ENCODE peak calls at places on chromosomes 7 and 10, in four cellular contexts. F is kidney epithelial cell, L is tibial artery, J is body of pancreas. Y is an unnamed sample.

GRCh38 chr10:61286695-61287094 is 166.5 kb downstream of the TMEM26 start:
- DNase-seq in F (no peak), L (no peak), J (no peak), Y (no peak)

GRCh38 chr10:9786576-9786975 is 1231.1 kb upstream of the CELF2 start:
- DNase-seq in F (peak), L (no peak), J (no peak), Y (no peak)

GRCh38 chr7:123580406-123581161 is 21.0 kb upstream of the ASB15 start:
- DNase-seq in F (no peak), L (no peak), J (no peak), Y (no peak)

GRCh38 chr7:25186436-25186835 is 41.9 kb downstream of the NPVF start:
- DNase-seq in F (no peak), L (no peak), J (no peak), Y (no peak)

GRCh38 chr10:95297402-95297801 is 6.6 kb upstream of the PDLIM1 start:
- DNase-seq in F (no peak), L (no peak), J (no peak), Y (no peak)

GRCh38 chr10:107409517-107409916 is 245.0 kb upstream of the SORCS1 start:
- DNase-seq in F (no peak), L (no peak), J (no peak), Y (peak)

GRCh38 chr10:132209978-132210530 is 23.3 kb downstream of the DPYSL4 start:
- DNase-seq in F (no peak), L (no peak), J (no peak), Y (no peak)

GRCh38 chr7:92697414-92697813 is 107.2 kb upstream of the FAM133B start:
- DNase-seq in F (no peak), L (no peak), J (no peak), Y (no peak)

GRCh38 chr7:133704436-133704835 is 422.7 kb upstream of the LRGUK start:
- DNase-seq in F (no peak), L (no peak), J (no peak), Y (no peak)

GRCh38 chr7:2169923-2170575 is 62.7 kb downstream of the MAD1L1 start:
- DNase-seq in F (no peak), L (no peak), J (no peak), Y (no peak)

GRCh38 chr10:1664565-1664964 is 72.8 kb downstream of the ADARB2 start:
- DNase-seq in F (no peak), L (no peak), J (no peak), Y (no peak)

GRCh38 chr10:4934391-4934987 is 28.7 kb upstream of the AKR1C1 start:
- DNase-seq in F (no peak), L (no peak), J (no peak), Y (no peak)

GRCh38 chr7:69654381-69654780 is 56.1 kb downstream of the AUTS2 start:
- DNase-seq in F (no peak), L (no peak), J (peak), Y (no peak)

GRCh38 chr7:74475243-74475986 is 21.7 kb downstream of the GTF2IRD1 start:
- DNase-seq in F (no peak), L (no peak), J (peak), Y (no peak)

GRCh38 chr10:75208177-75208576 is 2.4 kb upstream of the VDAC2 start:
- DNase-seq in F (no peak), L (no peak), J (no peak), Y (no peak)

GRCh38 chr7:134693256-134693655 is 46.6 kb downstream of the BPGM start:
- DNase-seq in F (peak), L (peak), J (no peak), Y (peak)

GRCh38 chr7:1755783-1756626 is 85.9 kb downstream of the ELFN1 start:
- DNase-seq in F (no peak), L (no peak), J (no peak), Y (no peak)

GRCh38 chr10:25505466-25505865 is 330.7 kb downstream of the GPR158 start:
- DNase-seq in F (no peak), L (no peak), J (no peak), Y (no peak)

GRCh38 chr10:79404690-79405131 is 40.7 kb downstream of the ZCCHC24 start:
- DNase-seq in F (no peak), L (peak), J (peak), Y (no peak)

GRCh38 chr10:33015798-33016547 is 57.9 kb upstream of the ITGB1 start:
- DNase-seq in F (peak), L (no peak), J (no peak), Y (no peak)

GRCh38 chr10:110680473-110681020 is 36.4 kb downstream of the RBM20 start:
- DNase-seq in F (no peak), L (no peak), J (no peak), Y (no peak)

GRCh38 chr10:79431422-79431821 is 14.0 kb downstream of the ZCCHC24 start:
- DNase-seq in F (no peak), L (no peak), J (no peak), Y (no peak)

GRCh38 chr10:104521901-104522827 is 118.9 kb upstream of the SORCS3 start:
- DNase-seq in F (no peak), L (no peak), J (no peak), Y (no peak)

GRCh38 chr10:118835682-118836326 is 81.0 kb upstream of the CACUL1 start:
- DNase-seq in F (peak), L (no peak), J (peak), Y (peak)

GRCh38 chr10:12350167-12350872 is 973 bp downstream of the CAMK1D start:
- DNase-seq in F (no peak), L (peak), J (peak), Y (no peak)

GRCh38 chr7:151451156-151451555 is 11.2 kb upstream of the CRYGN start:
- DNase-seq in F (no peak), L (no peak), J (no peak), Y (no peak)

GRCh38 chr10:127525686-127526085 is 23.4 kb upstream of the NPS start:
- DNase-seq in F (no peak), L (no peak), J (no peak), Y (no peak)

GRCh38 chr10:8086315-8086714 is 31.8 kb downstream of the GATA3 start:
- DNase-seq in F (no peak), L (no peak), J (no peak), Y (no peak)
- H3K4me3 ChIP-seq in F (no peak), L (no peak), J (no peak), Y (no peak)

GRCh38 chr7:31734456-31734855 is 47.4 kb downstream of the PPP1R17 start:
- DNase-seq in F (no peak), L (no peak), J (no peak), Y (no peak)

GRCh38 chr7:31724696-31725095 is 37.7 kb downstream of the PPP1R17 start:
- DNase-seq in F (no peak), L (no peak), J (no peak), Y (no peak)

DNA sequence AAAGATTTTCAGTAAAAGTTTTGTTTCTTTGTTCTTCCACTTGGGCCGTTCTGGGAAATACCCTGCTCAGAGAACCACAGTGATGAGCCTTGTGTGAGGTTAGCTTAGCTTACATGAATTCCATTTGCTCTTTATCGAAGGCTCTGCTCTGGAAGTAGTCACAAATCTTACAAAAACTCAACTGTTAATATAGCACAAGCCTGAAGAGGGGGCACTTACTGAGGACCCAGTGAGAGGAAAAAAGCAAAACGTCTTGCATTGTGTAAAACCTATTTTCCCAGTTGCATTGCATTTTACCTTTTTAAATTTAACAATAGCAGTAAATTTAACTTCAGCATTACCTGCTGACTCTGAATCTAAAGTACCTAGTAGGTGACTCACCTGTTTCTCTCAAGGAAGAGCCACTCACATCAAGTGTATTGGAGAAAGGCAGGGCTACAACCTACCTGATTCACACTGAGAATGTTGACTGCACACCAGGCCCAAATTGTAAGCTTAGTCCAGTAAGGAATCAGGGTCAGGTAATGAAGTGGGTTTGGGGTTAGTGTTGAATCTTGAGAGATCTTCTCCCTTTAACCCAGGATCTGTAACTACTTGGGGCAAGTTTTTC is 42.3 kb downstream of the PPP1R17 start:
- DNase-seq in F (no peak), L (no peak), J (no peak), Y (no peak)
- H3K4me3 ChIP-seq in F (no peak), L (no peak), J (no peak), Y (no peak)

DNA sequence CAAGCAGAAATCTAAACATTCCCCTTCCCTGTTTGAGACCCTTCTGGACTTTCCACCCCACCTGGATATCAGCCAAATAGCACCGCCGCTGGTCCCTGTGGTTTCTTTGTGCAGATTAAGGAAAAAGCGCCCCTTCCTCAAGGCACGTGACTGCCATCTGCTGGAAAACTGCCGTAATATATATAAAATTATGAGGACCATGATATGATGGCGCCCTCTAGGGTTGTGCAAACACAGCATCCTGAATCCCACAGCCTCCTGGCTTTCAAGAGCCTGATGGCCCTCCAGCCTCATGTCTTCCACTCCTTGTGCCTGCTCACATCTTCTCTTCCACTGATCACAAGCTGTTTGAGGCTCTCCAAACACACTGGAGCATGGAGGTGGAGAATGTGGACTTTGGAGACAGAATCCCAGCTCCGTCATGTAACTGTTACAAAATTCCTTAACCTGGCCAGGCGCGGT is 121.3 kb downstream of the MYL10 start:
- DNase-seq in F (no peak), L (no peak), J (peak), Y (no peak)
- H3K4me3 ChIP-seq in F (no peak), L (no peak), J (no peak), Y (no peak)

GRCh38 chr7:131556912-131557457 is 557 bp upstream of the PODXL start:
- DNase-seq in F (no peak), L (no peak), J (no peak), Y (no peak)

GRCh38 chr7:131556055-131556911 is at the start of gene PODXL:
- DNase-seq in F (no peak), L (peak), J (peak), Y (no peak)

GRCh38 chr7:131555565-131556054 is 818 bp downstream of the PODXL start:
- DNase-seq in F (no peak), L (no peak), J (no peak), Y (no peak)

GRCh38 chr7:131553906-131554305 is 2.5 kb downstream of the PODXL start:
- DNase-seq in F (no peak), L (no peak), J (no peak), Y (no peak)

GRCh38 chr7:131554880-131555516 is 1.4 kb downstream of the PODXL start:
- DNase-seq in F (no peak), L (no peak), J (no peak), Y (no peak)
- H3K4me3 ChIP-seq in F (no peak), L (peak), J (peak), Y (peak)

DNA sequence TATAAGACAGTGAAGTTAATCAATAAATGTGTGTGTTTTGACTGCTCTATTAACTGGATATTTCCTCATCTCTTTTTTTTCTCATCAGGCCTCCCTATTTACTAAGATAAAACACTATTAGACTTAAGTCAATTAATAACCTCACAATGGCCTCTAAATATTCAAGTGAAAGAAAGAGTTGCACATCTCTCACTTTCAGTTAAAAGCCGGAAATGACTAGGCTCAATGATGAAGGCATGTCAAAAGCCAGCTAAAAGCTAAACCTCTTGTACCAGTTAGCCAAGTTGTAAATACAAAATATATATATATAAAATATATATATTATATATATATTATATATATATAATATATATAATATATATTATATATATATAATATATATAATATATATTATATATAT is 127.0 kb upstream of the MEOX2 start:
- DNase-seq in F (no peak), L (no peak), J (no peak), Y (no peak)
- H3K4me3 ChIP-seq in F (no peak), L (no peak), J (no peak), Y (no peak)